ENCODE peak calls at places on chromosomes 11 and 22, in four cellular contexts. One of them, this sample, is unnamed.

GRCh38 chr22:39514373-39514973 is 5.9 kb upstream of the ATF4 start:
- DNase-seq in Calu3: peak; percentile 79
- DNase-seq in activated naive CD4-positive, alpha-beta T cell: peak; percentile 25
- DNase-seq in lung microvascular endothelial cell: peak; percentile 67
- DNase-seq in this sample: no peak

GRCh38 chr11:12244156-12244555 is 133.2 kb upstream of the PARVA start:
- DNase-seq in activated naive CD4-positive, alpha-beta T cell: no peak
- DNase-seq in lung microvascular endothelial cell: no peak
- DNase-seq in Calu3: no peak
- DNase-seq in this sample: no peak

GRCh38 chr11:69009441-69010211 is 3.4 kb downstream of the MRGPRF start:
- DNase-seq in activated naive CD4-positive, alpha-beta T cell: no peak
- DNase-seq in Calu3: no peak
- DNase-seq in lung microvascular endothelial cell: no peak
- DNase-seq in this sample: no peak

GRCh38 chr11:86914836-86915519 is 40.2 kb downstream of the FZD4 start:
- DNase-seq in lung microvascular endothelial cell: no peak
- DNase-seq in Calu3: no peak
- DNase-seq in activated naive CD4-positive, alpha-beta T cell: no peak
- DNase-seq in this sample: no peak

GRCh38 chr11:44269369-44270351 is 40.3 kb downstream of the ALX4 start:
- DNase-seq in activated naive CD4-positive, alpha-beta T cell: no peak
- DNase-seq in Calu3: no peak
- DNase-seq in lung microvascular endothelial cell: peak; percentile 57
- DNase-seq in this sample: no peak

GRCh38 chr11:95977534-95978174 is 53.7 kb upstream of the MTMR2 start:
- DNase-seq in activated naive CD4-positive, alpha-beta T cell: no peak
- DNase-seq in lung microvascular endothelial cell: peak; percentile 53
- DNase-seq in Calu3: peak; percentile 9
- DNase-seq in this sample: peak; percentile 64

GRCh38 chr11:121452609-121453150 is at the start of gene SORL1-AS1:
- DNase-seq in Calu3: peak; percentile 13
- DNase-seq in lung microvascular endothelial cell: no peak
- DNase-seq in activated naive CD4-positive, alpha-beta T cell: no peak
- DNase-seq in this sample: no peak

GRCh38 chr11:68010058-68011041 is at the start of gene ALDH3B1:
- DNase-seq in Calu3: peak; percentile 94
- DNase-seq in activated naive CD4-positive, alpha-beta T cell: no peak
- DNase-seq in lung microvascular endothelial cell: peak; percentile 42
- DNase-seq in this sample: peak; percentile 89

GRCh38 chr11:46363031-46363407 is 15.8 kb downstream of the DGKZ start:
- DNase-seq in activated naive CD4-positive, alpha-beta T cell: no peak
- DNase-seq in lung microvascular endothelial cell: peak; percentile 96
- DNase-seq in Calu3: peak; percentile 83
- DNase-seq in this sample: peak; percentile 94

GRCh38 chr11:66617148-66617814 is 851 bp downstream of the RBM14 start:
- DNase-seq in activated naive CD4-positive, alpha-beta T cell: no peak
- DNase-seq in lung microvascular endothelial cell: no peak
- DNase-seq in Calu3: no peak
- DNase-seq in this sample: peak; percentile 6

GRCh38 chr22:30891781-30892180 is 76.8 kb downstream of the MORC2 start:
- DNase-seq in activated naive CD4-positive, alpha-beta T cell: no peak
- DNase-seq in lung microvascular endothelial cell: no peak
- DNase-seq in Calu3: no peak
- DNase-seq in this sample: no peak

GRCh38 chr22:49155809-49156580 is 671.7 kb downstream of the BRD1 start:
- DNase-seq in Calu3: no peak
- DNase-seq in activated naive CD4-positive, alpha-beta T cell: no peak
- DNase-seq in lung microvascular endothelial cell: no peak
- DNase-seq in this sample: no peak

GRCh38 chr22:43210631-43211515 is 23.9 kb upstream of the TTLL12 start:
- DNase-seq in lung microvascular endothelial cell: no peak
- DNase-seq in activated naive CD4-positive, alpha-beta T cell: no peak
- DNase-seq in Calu3: no peak
- DNase-seq in this sample: no peak

GRCh38 chr22:33038131-33038772 is 19.9 kb downstream of the SYN3 start:
- DNase-seq in activated naive CD4-positive, alpha-beta T cell: no peak
- DNase-seq in Calu3: no peak
- DNase-seq in lung microvascular endothelial cell: no peak
- DNase-seq in this sample: no peak

GRCh38 chr11:9060700-9061111 is 30.7 kb downstream of the SCUBE2 start:
- DNase-seq in Calu3: peak; percentile 5
- DNase-seq in lung microvascular endothelial cell: no peak
- DNase-seq in activated naive CD4-positive, alpha-beta T cell: no peak
- DNase-seq in this sample: no peak

GRCh38 chr11:61671527-61671926 is 8.7 kb upstream of the DAGLA start:
- DNase-seq in activated naive CD4-positive, alpha-beta T cell: no peak
- DNase-seq in Calu3: no peak
- DNase-seq in lung microvascular endothelial cell: no peak
- DNase-seq in this sample: no peak

GRCh38 chr11:1779034-1779805 is 15.5 kb upstream of the CTSD start:
- DNase-seq in Calu3: no peak
- DNase-seq in lung microvascular endothelial cell: no peak
- DNase-seq in activated naive CD4-positive, alpha-beta T cell: no peak
- DNase-seq in this sample: no peak

This sample was measured in RCC 7860.